ENCODE peak calls at places on chromosome X, in five cellular contexts. C is upper lobe of right lung, Z is NCI-H524, M is AG10803, X is HepG2. Y is an unnamed sample.

GRCh38 chrX:100895365-100896075 is 21.4 kb upstream of the NOX1 start:
- DNase-seq in C (no peak), M (peak), Z (peak), X (peak), Y (peak)

GRCh38 chrX:26442340-26442739 is 226.4 kb downstream of the MAGEB5 start:
- DNase-seq in Z (peak), M (peak), C (no peak), X (no peak), Y (peak)

GRCh38 chrX:109714340-109714958 is 18.6 kb downstream of the ACSL4 start:
- DNase-seq in C (no peak), M (peak), Z (no peak), X (no peak), Y (no peak)

GRCh38 chrX:292900-293897 is 12.0 kb downstream of the PLCXD1 start:
- DNase-seq in M (no peak), Z (no peak), C (peak), X (no peak), Y (no peak)

GRCh38 chrX:154458954-154459829 is 1.1 kb downstream of the PLXNA3 start:
- DNase-seq in M (no peak), Z (peak), C (no peak), X (no peak), Y (peak)

GRCh38 chrX:136865270-136866168 is 15.0 kb downstream of the RBMX start:
- DNase-seq in X (no peak), Z (no peak), C (no peak), M (no peak), Y (no peak)

GRCh38 chrX:65196758-65197371 is 220.6 kb upstream of the ZC4H2 start:
- DNase-seq in Z (peak), M (no peak), C (peak), X (peak), Y (peak)

GRCh38 chrX:119880552-119881437 is 9.2 kb downstream of the NDUFA1 start:
- DNase-seq in C (no peak), M (peak), Z (peak), X (peak), Y (peak)

GRCh38 chrX:69186651-69187050 is 21.4 kb upstream of the PJA1 start:
- DNase-seq in X (no peak), Z (no peak), M (no peak), C (no peak), Y (no peak)

Y was measured in cerebellum.